ENCODE peak calls at places on chromosome 14, in ten cellular contexts. P is pancreas; V is mesendoderm; R is A673; T is prostate gland; J is IMR-90; G is HCT116; O is BE2C; B is tibial artery; I is CD8-positive, alpha-beta memory T cell. M is an unnamed sample. For H3K4me1, the result is how much of the 10 kb centered on the place peaks cover.

GRCh38 chr14:54627718-54628345 is 60.9 kb downstream of the SAMD4A start:
- DNase-seq in P (no peak), V (peak), R (peak), T (no peak), J (peak), G (no peak), O (no peak), B (peak), I (no peak), M (no peak)

GRCh38 chr14:67268456-67269115 is 27.4 kb downstream of the PALS1 start:
- DNase-seq in P (no peak), V (peak), R (peak), T (no peak), J (peak), G (no peak), O (no peak), B (no peak), I (no peak), M (no peak)

GRCh38 chr14:52596861-52597260 is 44.2 kb downstream of the GPR137C start:
- DNase-seq in P (no peak), V (no peak), R (no peak), T (no peak), J (peak), G (no peak), O (no peak), B (no peak), I (no peak), M (no peak)

GRCh38 chr14:63875311-63875710 is 22.5 kb downstream of the SYNE2 start:
- DNase-seq in P (no peak), V (no peak), R (no peak), T (no peak), J (peak), G (no peak), O (no peak), B (no peak), I (no peak), M (no peak)

GRCh38 chr14:32134448-32135070 is 57.5 kb downstream of the ARHGAP5 start:
- DNase-seq in P (no peak), V (no peak), R (peak), T (peak), J (peak), G (no peak), O (no peak), B (no peak), I (no peak), M (no peak)

GRCh38 chr14:65230287-65230728 is 128.0 kb upstream of the MAX start:
- DNase-seq in P (no peak), V (no peak), R (peak), T (peak), J (no peak), G (no peak), O (peak), B (peak), I (no peak), M (no peak)

GRCh38 chr14:36067428-36068187 is 108.9 kb downstream of the PTCSC3 start:
- DNase-seq in P (no peak), V (no peak), R (no peak), T (no peak), J (no peak), G (no peak), O (no peak), B (no peak), I (no peak), M (no peak)

GRCh38 chr14:23402296-23403138 is 5.6 kb downstream of the MYH6 start:
- DNase-seq in P (no peak), V (no peak), R (no peak), T (no peak), J (no peak), G (no peak), O (no peak), B (no peak), I (no peak), M (no peak)

GRCh38 chr14:95514131-95515079 is 2.0 kb downstream of the SYNE3 start:
- DNase-seq in P (no peak), V (peak), R (no peak), T (no peak), J (no peak), G (no peak), O (no peak), B (no peak), I (no peak), M (peak)

GRCh38 chr14:64720190-64720589 is 16.0 kb downstream of the PLEKHG3 start:
- DNase-seq in P (no peak), V (peak), R (no peak), T (no peak), J (peak), G (peak), O (no peak), B (peak), I (no peak), M (peak)

GRCh38 chr14:94041551-94042346 is 15.6 kb downstream of the OTUB2 start:
- DNase-seq in P (no peak), V (no peak), R (no peak), T (no peak), J (peak), G (no peak), O (no peak), B (no peak), I (no peak), M (no peak)

GRCh38 chr14:95316826-95317225 is 2.9 kb downstream of the CLMN start:
- DNase-seq in P (no peak), V (peak), R (no peak), T (no peak), J (no peak), G (no peak), O (peak), B (no peak), I (no peak), M (no peak)

GRCh38 chr14:51644215-51644969 is 7.3 kb upstream of the FRMD6 start:
- DNase-seq in P (no peak), V (no peak), R (no peak), T (no peak), J (peak), G (no peak), O (no peak), B (no peak), I (no peak), M (no peak)

GRCh38 chr14:93054006-93054405 is 61.7 kb downstream of the ITPK1 start:
- DNase-seq in P (peak), V (no peak), R (no peak), T (no peak), J (no peak), G (no peak), O (no peak), B (no peak), I (no peak), M (no peak)

GRCh38 chr14:96630281-96630680 is 128.1 kb downstream of the PAPOLA start:
- DNase-seq in P (no peak), V (no peak), R (no peak), T (no peak), J (no peak), G (no peak), O (no peak), B (peak), I (no peak), M (no peak)

GRCh38 chr14:71728386-71728785 is 203.8 kb upstream of the RGS6 start:
- DNase-seq in P (no peak), V (no peak), R (no peak), T (no peak), J (peak), G (no peak), O (no peak), B (no peak), I (no peak), M (no peak)

GRCh38 chr14:97408937-97409860 is 612.0 kb downstream of the VRK1 start:
- DNase-seq in P (no peak), V (no peak), R (peak), T (no peak), J (no peak), G (no peak), O (no peak), B (no peak), I (no peak), M (no peak)

GRCh38 chr14:24817638-24818053 is 183.7 kb upstream of the GZMB start:
- DNase-seq in P (no peak), V (peak), R (no peak), T (no peak), J (peak), G (no peak), O (no peak), B (no peak), I (no peak), M (no peak)

GRCh38 chr14:77031680-77032482 is 3.4 kb upstream of the IRF2BPL start:
- DNase-seq in P (no peak), V (no peak), R (no peak), T (no peak), J (peak), G (no peak), O (no peak), B (peak), I (no peak), M (no peak)

DNA sequence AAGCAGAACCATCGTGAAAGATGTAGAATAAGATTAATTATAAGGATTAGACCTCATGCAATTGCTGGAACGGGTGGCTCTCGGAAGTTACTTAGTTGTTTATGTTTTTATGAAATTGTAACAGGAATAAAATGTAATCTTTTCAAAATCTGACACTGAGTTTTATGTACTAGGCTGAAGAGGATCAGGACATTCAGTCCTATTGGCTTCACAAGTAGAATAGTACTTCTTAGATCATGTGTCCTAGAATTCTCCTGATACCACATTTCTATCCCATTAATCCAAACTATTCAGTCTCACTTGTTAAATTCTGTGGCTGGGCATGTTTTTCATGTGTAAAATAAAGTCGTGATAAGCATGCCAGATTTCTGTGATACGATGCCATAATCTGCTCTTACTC is 423.5 kb upstream of the OR4E1 start:
- DNase-seq in P (no peak), V (no peak), R (no peak), T (no peak), J (no peak), G (no peak), O (no peak), B (no peak), I (no peak), M (no peak)
- H3K4me1 ChIP-seq in P (under half), V (under half), R (under half), T (under half), J (under half), G (under half), O (under half), B (under half), I (under half), M (under half)

DNA sequence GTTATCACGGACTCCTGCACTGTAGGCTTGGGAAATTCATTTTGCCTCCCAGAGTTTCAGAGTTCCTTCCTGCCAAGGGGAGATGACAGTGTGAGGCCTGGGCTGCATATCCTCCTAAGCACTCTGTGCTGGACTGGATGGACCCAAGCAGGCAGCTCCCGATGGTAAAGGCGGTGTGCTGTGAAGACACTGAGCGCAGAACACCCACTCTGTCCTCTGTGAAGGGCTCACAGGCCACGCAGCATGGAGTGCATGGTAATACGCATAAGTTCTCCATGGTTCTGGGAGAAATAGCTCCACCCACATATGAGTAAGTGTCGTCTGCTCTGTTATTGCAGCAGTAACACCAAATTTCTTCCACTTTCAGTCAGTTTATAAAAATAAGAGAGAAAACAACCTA is 55.8 kb downstream of the TMEM30B start:
- DNase-seq in P (no peak), V (no peak), R (no peak), T (no peak), J (no peak), G (no peak), O (no peak), B (no peak), I (no peak), M (no peak)
- H3K4me1 ChIP-seq in P (under half), V (under half), R (under half), T (under half), J (under half), G (under half), O (under half), B (under half), I (under half), M (under half)

DNA sequence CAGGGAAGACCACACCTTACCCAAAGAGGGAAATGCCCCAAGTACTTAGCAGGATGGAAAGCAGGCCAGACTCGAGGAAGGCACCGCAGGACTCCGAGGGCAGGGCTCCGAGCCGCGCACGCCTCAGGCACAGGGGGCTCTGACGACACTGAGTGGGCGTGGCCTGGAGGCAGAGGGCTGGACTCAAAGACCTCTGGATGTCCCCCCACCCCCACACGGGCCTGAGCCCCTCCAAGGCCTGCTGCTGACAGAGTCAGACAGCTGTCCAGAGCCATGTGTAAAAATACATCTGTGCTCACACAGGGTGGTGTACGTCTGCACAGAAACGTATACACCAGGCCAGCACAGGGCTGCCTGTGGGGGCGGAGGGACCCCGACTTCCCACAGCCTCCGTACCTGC is 1.4 kb downstream of the AKT1 start:
- DNase-seq in P (no peak), V (peak), R (peak), T (no peak), J (peak), G (no peak), O (peak), B (no peak), I (peak), M (no peak)
- H3K4me1 ChIP-seq in P (under half), V (under half), R (under half), T (under half), J (under half), G (under half), O (under half), B (under half), I (under half), M (under half)

DNA sequence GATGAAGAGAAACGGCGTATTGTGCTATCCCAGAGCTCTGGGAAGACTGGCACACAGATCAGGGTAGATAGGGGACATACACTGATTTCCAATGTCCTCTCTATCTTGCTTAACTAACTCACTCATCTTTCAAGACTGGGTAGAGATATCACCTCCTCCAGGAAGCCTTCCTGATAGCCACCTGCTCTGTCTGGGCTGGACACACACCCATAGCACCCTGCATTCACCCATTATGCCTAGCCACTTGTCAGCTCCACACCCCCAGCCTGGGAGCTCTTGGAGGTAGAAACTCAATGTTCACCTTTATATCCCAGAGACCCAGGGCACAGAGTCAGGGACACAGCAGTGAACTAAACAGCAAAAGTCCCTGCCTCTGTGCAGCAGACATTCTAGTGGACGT is 52.0 kb downstream of the ACTN1 start:
- DNase-seq in P (no peak), V (no peak), R (no peak), T (no peak), J (no peak), G (no peak), O (no peak), B (no peak), I (no peak), M (no peak)
- H3K4me1 ChIP-seq in P (under half), V (under half), R (under half), T (under half), J (half or more), G (under half), O (under half), B (under half), I (under half), M (under half)

DNA sequence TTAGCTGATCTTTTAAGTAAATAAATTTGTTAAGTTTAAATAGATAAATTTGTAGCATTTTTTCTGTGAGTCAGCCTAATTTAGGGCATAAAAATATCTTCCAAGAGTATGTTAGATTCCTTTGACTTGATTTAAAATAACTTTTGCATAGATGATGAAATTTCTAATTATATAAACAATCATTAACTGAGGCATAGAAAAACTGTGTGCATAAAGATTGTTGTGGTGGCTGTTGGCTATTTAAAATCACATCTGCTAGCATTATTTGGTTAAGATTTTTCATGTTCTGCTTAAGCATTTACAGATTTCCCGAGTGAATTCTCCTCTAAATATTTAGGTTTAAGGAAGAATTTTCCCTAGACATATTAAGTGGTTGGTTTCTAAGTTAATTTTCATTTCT is 223.2 kb downstream of the FSCB start:
- DNase-seq in P (no peak), V (no peak), R (no peak), T (no peak), J (no peak), G (no peak), O (no peak), B (no peak), I (no peak), M (no peak)
- H3K4me1 ChIP-seq in P (under half), V (under half), R (under half), T (under half), J (under half), G (under half), O (under half), B (under half), I (under half), M (under half)

GRCh38 chr14:59272633-59273032 is 84.2 kb downstream of the DAAM1 start:
- DNase-seq in P (no peak), V (no peak), R (no peak), T (no peak), J (no peak), G (no peak), O (no peak), B (no peak), I (no peak), M (no peak)

GRCh38 chr14:59271734-59272133 is 83.3 kb downstream of the DAAM1 start:
- DNase-seq in P (no peak), V (no peak), R (no peak), T (no peak), J (peak), G (no peak), O (no peak), B (no peak), I (no peak), M (no peak)

GRCh38 chr14:59274991-59275391 is 86.5 kb downstream of the DAAM1 start:
- DNase-seq in P (no peak), V (no peak), R (peak), T (no peak), J (no peak), G (no peak), O (no peak), B (no peak), I (peak), M (no peak)

GRCh38 chr14:59275668-59276067 is 87.2 kb downstream of the DAAM1 start:
- DNase-seq in P (no peak), V (no peak), R (peak), T (no peak), J (peak), G (peak), O (no peak), B (no peak), I (no peak), M (no peak)

DNA sequence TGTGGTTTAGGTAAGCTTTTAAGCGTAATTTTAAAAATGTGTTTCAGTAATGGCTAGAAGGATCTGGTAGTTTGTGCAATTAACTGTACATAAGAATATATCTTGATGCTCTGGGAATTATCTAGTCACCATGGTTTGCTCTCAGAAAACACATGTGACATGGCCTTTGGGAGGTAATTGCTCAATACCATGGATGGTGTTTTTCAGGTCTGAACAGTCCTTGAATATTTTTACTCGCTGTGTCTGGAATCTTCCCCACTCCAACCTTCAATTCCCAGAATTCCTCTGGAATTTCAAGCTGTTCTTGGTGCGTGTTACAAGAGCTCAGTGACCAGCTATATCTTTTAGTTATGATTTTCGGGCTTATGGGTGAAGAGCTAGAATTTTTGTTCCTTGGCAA is 85.3 kb downstream of the DAAM1 start:
- DNase-seq in P (no peak), V (no peak), R (no peak), T (no peak), J (no peak), G (no peak), O (no peak), B (no peak), I (no peak), M (no peak)
- H3K4me1 ChIP-seq in P (under half), V (under half), R (under half), T (under half), J (under half), G (half or more), O (under half), B (under half), I (under half), M (half or more)

GRCh38 chr14:102867826-102868580 is 54.5 kb upstream of the AMN start:
- DNase-seq in P (no peak), V (no peak), R (no peak), T (no peak), J (no peak), G (no peak), O (no peak), B (no peak), I (no peak), M (no peak)
- H3K4me1 ChIP-seq in P (under half), V (under half), R (under half), T (under half), J (under half), G (under half), O (under half), B (under half), I (under half), M (under half)